ENCODE peak calls at places on chromosome 9, in ten cellular contexts. One of them, this sample, is unnamed.

GRCh38 chr9:71096431-71097108 is 24.9 kb downstream of the TRPM3 start:
- DNase-seq in nephron progenitor cell: no peak
- DNase-seq in HTR-8/SVneo: no peak
- DNase-seq in sigmoid colon: no peak
- DNase-seq in amniotic stem cell: no peak
- DNase-seq in activated CD4-positive, alpha-beta T cell treated with anti-CD3 and anti-CD28 coated beads, Interleukin-2, amount 10 ng/mL, durations not matched to agents 7 days and 5 days: no peak
- DNase-seq in kidney glomerular epithelial cell: no peak
- DNase-seq in HL-60: no peak
- DNase-seq in stimulated activated CD4-positive, alpha-beta T cell treated with anti-CD3 and anti-CD28 coated beads, TNF-alpha, amount 100 ng/mL, for 1 hour: no peak
- DNase-seq in non-pigmented ciliary epithelial cell: no peak
- DNase-seq in this sample: no peak

GRCh38 chr9:92289708-92290390 is 3.6 kb downstream of the IARS1 start:
- DNase-seq in non-pigmented ciliary epithelial cell: no peak
- DNase-seq in amniotic stem cell: no peak
- DNase-seq in stimulated activated CD4-positive, alpha-beta T cell treated with anti-CD3 and anti-CD28 coated beads, TNF-alpha, amount 100 ng/mL, for 1 hour: no peak
- DNase-seq in activated CD4-positive, alpha-beta T cell treated with anti-CD3 and anti-CD28 coated beads, Interleukin-2, amount 10 ng/mL, durations not matched to agents 7 days and 5 days: no peak
- DNase-seq in nephron progenitor cell: no peak
- DNase-seq in sigmoid colon: no peak
- DNase-seq in kidney glomerular epithelial cell: no peak
- DNase-seq in HTR-8/SVneo: no peak
- DNase-seq in HL-60: no peak
- DNase-seq in this sample: no peak

GRCh38 chr9:682633-683508 is 158.6 kb upstream of the DMRT1 start:
- DNase-seq in non-pigmented ciliary epithelial cell: no peak
- DNase-seq in nephron progenitor cell: no peak
- DNase-seq in kidney glomerular epithelial cell: no peak
- DNase-seq in activated CD4-positive, alpha-beta T cell treated with anti-CD3 and anti-CD28 coated beads, Interleukin-2, amount 10 ng/mL, durations not matched to agents 7 days and 5 days: no peak
- DNase-seq in amniotic stem cell: no peak
- DNase-seq in sigmoid colon: no peak
- DNase-seq in HL-60: no peak
- DNase-seq in HTR-8/SVneo: no peak
- DNase-seq in stimulated activated CD4-positive, alpha-beta T cell treated with anti-CD3 and anti-CD28 coated beads, TNF-alpha, amount 100 ng/mL, for 1 hour: no peak
- DNase-seq in this sample: no peak

GRCh38 chr9:71587576-71588362 is 180.5 kb downstream of the CEMIP2 start:
- DNase-seq in sigmoid colon: no peak
- DNase-seq in kidney glomerular epithelial cell: peak
- DNase-seq in nephron progenitor cell: no peak
- DNase-seq in stimulated activated CD4-positive, alpha-beta T cell treated with anti-CD3 and anti-CD28 coated beads, TNF-alpha, amount 100 ng/mL, for 1 hour: no peak
- DNase-seq in HTR-8/SVneo: no peak
- DNase-seq in amniotic stem cell: no peak
- DNase-seq in activated CD4-positive, alpha-beta T cell treated with anti-CD3 and anti-CD28 coated beads, Interleukin-2, amount 10 ng/mL, durations not matched to agents 7 days and 5 days: no peak
- DNase-seq in HL-60: no peak
- DNase-seq in non-pigmented ciliary epithelial cell: no peak
- DNase-seq in this sample: no peak

GRCh38 chr9:108257387-108257786 is 598.4 kb downstream of the ACTL7B start:
- DNase-seq in non-pigmented ciliary epithelial cell: no peak
- DNase-seq in stimulated activated CD4-positive, alpha-beta T cell treated with anti-CD3 and anti-CD28 coated beads, TNF-alpha, amount 100 ng/mL, for 1 hour: no peak
- DNase-seq in kidney glomerular epithelial cell: no peak
- DNase-seq in sigmoid colon: no peak
- DNase-seq in nephron progenitor cell: no peak
- DNase-seq in activated CD4-positive, alpha-beta T cell treated with anti-CD3 and anti-CD28 coated beads, Interleukin-2, amount 10 ng/mL, durations not matched to agents 7 days and 5 days: no peak
- DNase-seq in HL-60: no peak
- DNase-seq in HTR-8/SVneo: no peak
- DNase-seq in amniotic stem cell: no peak
- DNase-seq in this sample: no peak

GRCh38 chr9:125904155-125904841 is 157.1 kb downstream of the PBX3 start:
- DNase-seq in amniotic stem cell: no peak
- DNase-seq in activated CD4-positive, alpha-beta T cell treated with anti-CD3 and anti-CD28 coated beads, Interleukin-2, amount 10 ng/mL, durations not matched to agents 7 days and 5 days: no peak
- DNase-seq in stimulated activated CD4-positive, alpha-beta T cell treated with anti-CD3 and anti-CD28 coated beads, TNF-alpha, amount 100 ng/mL, for 1 hour: no peak
- DNase-seq in non-pigmented ciliary epithelial cell: no peak
- DNase-seq in sigmoid colon: no peak
- DNase-seq in kidney glomerular epithelial cell: no peak
- DNase-seq in HL-60: no peak
- DNase-seq in nephron progenitor cell: no peak
- DNase-seq in HTR-8/SVneo: no peak
- DNase-seq in this sample: no peak

GRCh38 chr9:124621371-124622328 is 114.5 kb upstream of the NR5A1 start:
- DNase-seq in non-pigmented ciliary epithelial cell: no peak
- DNase-seq in HL-60: no peak
- DNase-seq in HTR-8/SVneo: no peak
- DNase-seq in sigmoid colon: no peak
- DNase-seq in stimulated activated CD4-positive, alpha-beta T cell treated with anti-CD3 and anti-CD28 coated beads, TNF-alpha, amount 100 ng/mL, for 1 hour: no peak
- DNase-seq in activated CD4-positive, alpha-beta T cell treated with anti-CD3 and anti-CD28 coated beads, Interleukin-2, amount 10 ng/mL, durations not matched to agents 7 days and 5 days: no peak
- DNase-seq in amniotic stem cell: no peak
- DNase-seq in kidney glomerular epithelial cell: peak
- DNase-seq in nephron progenitor cell: no peak
- DNase-seq in this sample: no peak

GRCh38 chr9:121754655-121755436 is 103.4 kb downstream of the DAB2IP start:
- DNase-seq in non-pigmented ciliary epithelial cell: no peak
- DNase-seq in sigmoid colon: no peak
- DNase-seq in amniotic stem cell: no peak
- DNase-seq in nephron progenitor cell: no peak
- DNase-seq in kidney glomerular epithelial cell: no peak
- DNase-seq in HL-60: no peak
- DNase-seq in stimulated activated CD4-positive, alpha-beta T cell treated with anti-CD3 and anti-CD28 coated beads, TNF-alpha, amount 100 ng/mL, for 1 hour: no peak
- DNase-seq in HTR-8/SVneo: no peak
- DNase-seq in activated CD4-positive, alpha-beta T cell treated with anti-CD3 and anti-CD28 coated beads, Interleukin-2, amount 10 ng/mL, durations not matched to agents 7 days and 5 days: no peak
- DNase-seq in this sample: no peak

This sample was measured in HS-27A.